ENCODE peak calls at places on chromosomes 4 and X, in ten cellular contexts. K, M, T, H, X, B, P, N, C and Z are unnamed samples.

GRCh38 chrX:152878976-152879755 is 18.7 kb upstream of the ZNF185 start:
- DNase-seq in K (no peak), M (no peak), T (no peak), H (no peak), X (no peak), B (no peak), P (peak), N (no peak), C (no peak), Z (no peak)

GRCh38 chrX:110168585-110168984 is 149.3 kb downstream of the AMMECR1 start:
- DNase-seq in K (no peak), M (no peak), T (no peak), H (peak), X (peak), B (no peak), P (no peak), N (no peak), C (no peak), Z (peak)

GRCh38 chr4:25792200-25792791 is 70.5 kb downstream of the SEL1L3 start:
- DNase-seq in K (no peak), M (no peak), T (no peak), H (peak), X (no peak), B (no peak), P (no peak), N (no peak), C (peak), Z (peak)

GRCh38 chrX:130999360-130999759 is 58.8 kb upstream of the ARHGAP36 start:
- DNase-seq in K (no peak), M (no peak), T (no peak), H (no peak), X (no peak), B (no peak), P (no peak), N (no peak), C (no peak), Z (no peak)

GRCh38 chrX:313546-313945 is 5.0 kb downstream of the GTPBP6 start:
- DNase-seq in K (peak), M (peak), T (no peak), H (no peak), X (no peak), B (peak), P (no peak), N (no peak), C (no peak), Z (no peak)

GRCh38 chr4:39353478-39354177 is 12.5 kb downstream of the RFC1 start:
- DNase-seq in K (no peak), M (no peak), T (no peak), H (peak), X (peak), B (no peak), P (no peak), N (peak), C (peak), Z (peak)

GRCh38 chr4:90660672-90661071 is 533.5 kb downstream of the CCSER1 start:
- DNase-seq in K (no peak), M (no peak), T (no peak), H (no peak), X (no peak), B (no peak), P (no peak), N (no peak), C (no peak), Z (no peak)

GRCh38 chr4:56424697-56425514 is 10.5 kb downstream of the PPAT start:
- DNase-seq in K (no peak), M (no peak), T (peak), H (peak), X (peak), B (no peak), P (no peak), N (peak), C (peak), Z (peak)

GRCh38 chr4:180669637-180670036 is 1573.6 kb upstream of the TENM3 start:
- DNase-seq in K (no peak), M (no peak), T (no peak), H (no peak), X (no peak), B (no peak), P (no peak), N (peak), C (no peak), Z (no peak)

GRCh38 chrX:10111364-10112148 is 45.2 kb upstream of the CLCN4 start:
- DNase-seq in K (peak), M (peak), T (peak), H (no peak), X (no peak), B (peak), P (no peak), N (peak), C (peak), Z (peak)

GRCh38 chr4:144666539-144667175 is 20.7 kb downstream of the HHIP start:
- DNase-seq in K (no peak), M (no peak), T (no peak), H (peak), X (peak), B (no peak), P (no peak), N (peak), C (peak), Z (peak)

GRCh38 chrX:63506320-63506719 is 155.2 kb upstream of the SPIN4 start:
- DNase-seq in K (no peak), M (no peak), T (no peak), H (peak), X (peak), B (no peak), P (no peak), N (peak), C (peak), Z (peak)

GRCh38 chr4:14853186-14853946 is 148.9 kb upstream of the CPEB2 start:
- DNase-seq in K (no peak), M (no peak), T (no peak), H (peak), X (peak), B (no peak), P (no peak), N (peak), C (no peak), Z (peak)

GRCh38 chr4:82429728-82430192 is 502 bp downstream of the HNRNPDL start:
- DNase-seq in K (no peak), M (no peak), T (peak), H (peak), X (peak), B (no peak), P (no peak), N (no peak), C (no peak), Z (peak)

GRCh38 chr4:147368948-147369347 is 111.9 kb upstream of the EDNRA start:
- DNase-seq in K (no peak), M (no peak), T (no peak), H (no peak), X (no peak), B (no peak), P (no peak), N (peak), C (no peak), Z (peak)

GRCh38 chr4:142824368-142824767 is 21.7 kb downstream of the INPP4B start:
- DNase-seq in K (no peak), M (no peak), T (no peak), H (peak), X (peak), B (no peak), P (no peak), N (no peak), C (no peak), Z (peak)

GRCh38 chr4:123170843-123171242 is 225.8 kb upstream of the SPRY1 start:
- DNase-seq in K (no peak), M (no peak), T (no peak), H (peak), X (no peak), B (no peak), P (no peak), N (no peak), C (no peak), Z (no peak)

GRCh38 chrX:41686788-41687187 is 2.0 kb upstream of the GPR34 start:
- DNase-seq in K (no peak), M (no peak), T (no peak), H (no peak), X (no peak), B (no peak), P (no peak), N (no peak), C (no peak), Z (no peak)

GRCh38 chr4:57168986-57169385 is 58.8 kb upstream of the IGFBP7 start:
- DNase-seq in K (no peak), M (no peak), T (no peak), H (no peak), X (no peak), B (no peak), P (no peak), N (no peak), C (no peak), Z (peak)

GRCh38 chr4:152705918-152706317 is 26.1 kb upstream of the TMEM154 start:
- DNase-seq in K (no peak), M (no peak), T (no peak), H (no peak), X (no peak), B (no peak), P (no peak), N (no peak), C (no peak), Z (no peak)

GRCh38 chr4:119237201-119237600 is 24.7 kb downstream of the USP53 start:
- DNase-seq in K (no peak), M (no peak), T (no peak), H (no peak), X (no peak), B (no peak), P (no peak), N (no peak), C (no peak), Z (no peak)

GRCh38 chr4:57270350-57270749 is 160.2 kb upstream of the IGFBP7 start:
- DNase-seq in K (peak), M (peak), T (no peak), H (peak), X (peak), B (peak), P (no peak), N (no peak), C (peak), Z (peak)

GRCh38 chr4:118237531-118237930 is 115.3 kb downstream of the PRSS12 start:
- DNase-seq in K (no peak), M (no peak), T (no peak), H (no peak), X (no peak), B (no peak), P (no peak), N (no peak), C (no peak), Z (no peak)

GRCh38 chrX:567891-568290 is 62.7 kb upstream of the SHOX start:
- DNase-seq in K (no peak), M (peak), T (no peak), H (no peak), X (no peak), B (no peak), P (no peak), N (no peak), C (no peak), Z (no peak)

GRCh38 chrX:69163936-69164741 is 1.1 kb downstream of the PJA1 start:
- DNase-seq in K (no peak), M (peak), T (peak), H (no peak), X (no peak), B (no peak), P (no peak), N (peak), C (peak), Z (peak)

GRCh38 chr4:182619659-182620058 is 297.5 kb downstream of the DCTD start:
- DNase-seq in K (no peak), M (no peak), T (no peak), H (no peak), X (no peak), B (no peak), P (no peak), N (no peak), C (no peak), Z (no peak)

GRCh38 chr4:113539408-113539807 is 222.1 kb downstream of the CAMK2D start:
- DNase-seq in K (no peak), M (no peak), T (no peak), H (peak), X (peak), B (no peak), P (no peak), N (peak), C (no peak), Z (peak)

GRCh38 chr4:25861951-25862410 is 807 bp downstream of the SEL1L3 start:
- DNase-seq in K (peak), M (peak), T (no peak), H (peak), X (peak), B (no peak), P (no peak), N (peak), C (no peak), Z (peak)

GRCh38 chr4:150217192-150217591 is 138.9 kb downstream of the DCLK2 start:
- DNase-seq in K (no peak), M (no peak), T (no peak), H (peak), X (peak), B (no peak), P (no peak), N (peak), C (peak), Z (peak)

GRCh38 chr4:119025916-119026661 is 109.5 kb upstream of the MYOZ2 start:
- DNase-seq in K (no peak), M (no peak), T (no peak), H (peak), X (peak), B (no peak), P (no peak), N (peak), C (no peak), Z (peak)

GRCh38 chrX:16950423-16950822 is 4.0 kb downstream of the REPS2 start:
- DNase-seq in K (no peak), M (no peak), T (no peak), H (no peak), X (no peak), B (no peak), P (no peak), N (no peak), C (no peak), Z (no peak)

GRCh38 chrX:16946361-16946964 is at the start of gene REPS2:
- DNase-seq in K (peak), M (peak), T (peak), H (peak), X (peak), B (peak), P (peak), N (peak), C (peak), Z (peak)

DNA sequence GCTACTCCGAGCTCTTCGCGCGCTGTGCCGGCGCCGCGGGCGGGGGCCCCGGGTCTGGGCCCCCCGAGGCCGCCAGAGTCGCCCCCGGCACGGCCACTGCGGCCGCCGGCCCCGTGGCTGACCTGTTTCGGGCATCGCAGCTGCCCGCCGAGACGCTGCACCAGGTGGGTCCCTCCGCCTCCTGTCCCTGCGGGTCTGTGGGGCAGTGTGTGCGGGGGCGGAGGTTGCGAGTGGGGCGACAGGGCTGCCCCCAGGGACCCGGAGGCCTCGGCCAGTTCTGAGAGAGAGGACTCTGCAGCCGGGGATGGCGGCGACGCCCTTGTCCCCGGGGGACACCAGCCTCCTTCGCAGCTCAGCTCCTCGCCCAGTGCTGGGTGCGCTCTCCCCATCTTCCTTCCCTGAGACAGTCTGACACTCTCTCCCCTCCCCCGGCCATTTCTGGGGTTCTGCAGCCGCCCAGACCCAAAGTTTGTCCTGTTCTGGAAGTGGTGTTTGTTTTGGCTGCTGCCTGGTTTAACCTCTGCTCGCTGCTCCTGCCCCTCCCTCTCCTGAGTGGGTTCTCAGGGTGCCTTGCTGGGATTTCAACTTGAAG is 609 bp downstream of the REPS2 start:
- DNase-seq in K (peak), M (peak), T (no peak), H (no peak), X (no peak), B (peak), P (no peak), N (no peak), C (no peak), Z (peak)
- H3K4me3 ChIP-seq in K (peak), M (peak), T (peak), H (peak), X (peak), B (peak), P (peak), N (peak), C (peak), Z (peak)

GRCh38 chrX:53086464-53086863 is 4.3 kb downstream of the TSPYL2 start:
- DNase-seq in K (peak), M (peak), T (no peak), H (peak), X (no peak), B (peak), P (no peak), N (no peak), C (no peak), Z (peak)
- H3K4me3 ChIP-seq in K (peak), M (no peak), T (no peak), H (no peak), X (no peak), B (no peak), P (peak), N (no peak), C (no peak), Z (no peak)

DNA sequence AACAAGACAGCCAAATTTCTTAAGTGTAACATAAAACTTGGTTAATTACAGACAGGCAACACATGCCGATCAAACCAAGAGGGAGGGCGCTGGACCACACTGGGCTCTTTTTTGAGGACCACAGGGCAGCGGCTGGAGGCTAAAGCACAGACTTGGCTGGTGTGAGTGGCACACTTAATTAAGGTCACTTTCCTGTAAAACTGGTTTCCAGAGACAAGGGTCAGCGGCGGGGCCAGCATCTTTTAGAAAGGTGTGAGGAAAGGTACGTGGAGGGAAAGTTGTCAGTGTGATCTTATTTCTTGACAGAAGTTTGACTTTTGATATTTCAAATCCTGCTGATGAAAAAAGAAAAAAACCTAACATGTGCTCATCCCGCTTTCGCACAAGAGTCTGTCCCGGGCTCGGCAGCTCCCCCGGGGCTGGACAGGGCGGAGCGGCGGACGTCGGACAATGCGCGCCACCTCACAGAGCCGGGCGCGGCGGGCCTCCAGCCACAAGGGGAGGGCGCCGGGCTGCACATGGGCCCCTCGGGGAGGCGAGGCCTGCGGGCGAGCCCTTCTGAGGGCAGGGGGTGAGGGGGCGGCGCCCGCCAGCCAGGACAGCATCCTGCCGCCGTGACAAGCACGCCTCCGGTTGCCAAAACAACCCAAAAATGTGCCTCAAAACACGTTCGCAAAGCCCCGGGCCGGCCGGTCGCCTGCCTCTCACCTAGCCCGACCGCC is 658 bp upstream of the HSPA4L start:
- DNase-seq in K (peak), M (no peak), T (no peak), H (peak), X (peak), B (peak), P (no peak), N (peak), C (no peak), Z (peak)
- H3K4me3 ChIP-seq in K (peak), M (peak), T (peak), H (peak), X (peak), B (peak), P (peak), N (peak), C (peak), Z (peak)

GRCh38 chr4:101280866-101281600 is 66.3 kb downstream of the PPP3CA start:
- DNase-seq in K (no peak), M (no peak), T (no peak), H (no peak), X (no peak), B (no peak), P (no peak), N (peak), C (no peak), Z (no peak)

GRCh38 chr4:101283436-101283835 is 63.9 kb downstream of the PPP3CA start:
- DNase-seq in K (no peak), M (no peak), T (no peak), H (no peak), X (no peak), B (no peak), P (no peak), N (no peak), C (no peak), Z (no peak)

GRCh38 chr4:101284546-101284945 is 62.8 kb downstream of the PPP3CA start:
- DNase-seq in K (no peak), M (no peak), T (no peak), H (peak), X (peak), B (no peak), P (no peak), N (peak), C (peak), Z (peak)

GRCh38 chr4:101279377-101279871 is 67.9 kb downstream of the PPP3CA start:
- DNase-seq in K (peak), M (peak), T (no peak), H (peak), X (peak), B (peak), P (no peak), N (peak), C (peak), Z (peak)

DNA sequence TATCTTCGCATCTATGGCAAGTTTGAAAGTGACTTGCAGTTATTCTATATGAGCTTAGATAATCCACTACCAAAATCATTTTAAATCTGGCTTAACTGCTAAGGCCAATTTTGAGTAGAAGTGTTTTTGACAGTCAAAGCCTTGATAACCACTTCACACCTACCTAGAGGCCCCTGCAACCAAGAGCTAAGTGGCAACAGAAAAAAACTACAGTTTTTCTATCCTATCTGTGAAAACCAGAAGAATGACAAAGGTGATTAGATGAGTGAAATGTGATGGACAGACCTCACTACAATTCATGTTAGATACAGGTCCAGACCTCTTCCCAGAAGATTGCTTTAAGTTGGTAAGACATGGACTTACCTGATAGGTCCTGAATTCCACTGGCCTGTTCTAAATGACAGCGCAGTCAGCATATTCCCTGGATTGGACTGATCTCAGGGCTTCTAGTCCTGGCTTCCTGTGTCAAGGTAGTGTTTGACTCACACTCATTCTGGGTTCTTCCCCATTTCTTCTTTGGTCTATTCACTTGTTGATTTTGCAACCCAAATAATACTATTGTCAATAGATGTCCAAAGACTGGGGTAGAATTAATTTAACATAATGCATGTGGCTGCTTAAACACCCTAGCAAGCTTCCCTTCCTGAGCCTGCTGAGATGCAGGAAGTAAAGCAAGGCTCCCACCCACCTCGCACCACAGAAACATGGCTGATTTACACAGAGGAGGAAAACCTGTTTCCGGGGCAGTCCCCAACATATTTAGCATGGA is 65.1 kb downstream of the PPP3CA start:
- DNase-seq in K (no peak), M (peak), T (no peak), H (no peak), X (no peak), B (no peak), P (no peak), N (no peak), C (no peak), Z (no peak)
- H3K4me3 ChIP-seq in K (no peak), M (no peak), T (no peak), H (no peak), X (no peak), B (no peak), P (no peak), N (no peak), C (no peak), Z (no peak)